ENCODE peak calls at places on chromosomes 11 and 22, in eight cellular contexts. G is endothelial cell; W is activated naive CD4-positive, alpha-beta T cell treated with anti-CD3 and anti-CD28 coated beads, Interleukin-2, amount 50 U/mL, for 16 hours; S is choroid plexus epithelial cell; T is EH; Z is anterior cingulate cortex; C is AG09319; V is HS-27A. N is an unnamed sample.

GRCh38 chr11:47260366-47260765 is 2.6 kb downstream of the NR1H3 start:
- DNase-seq in G (no peak), W (no peak), S (no peak), T (no peak), Z (no peak), C (no peak), V (no peak), N (no peak)

GRCh38 chr11:121068787-121069186 is 32.3 kb upstream of the TECTA start:
- DNase-seq in G (no peak), W (no peak), S (no peak), T (no peak), Z (no peak), C (no peak), V (no peak), N (no peak)

GRCh38 chr11:65185166-65185565 is 3.4 kb downstream of the CAPN1 start:
- DNase-seq in G (no peak), W (no peak), S (no peak), T (no peak), Z (no peak), C (no peak), V (no peak), N (no peak)

GRCh38 chr22:21642584-21643448 is 714 bp downstream of the SDF2L1 start:
- DNase-seq in G (peak), W (peak), S (peak), T (peak), Z (no peak), C (no peak), V (no peak), N (peak)

GRCh38 chr11:104332110-104332509 is 168.2 kb upstream of the PDGFD start:
- DNase-seq in G (peak), W (no peak), S (peak), T (no peak), Z (no peak), C (no peak), V (no peak), N (peak)

GRCh38 chr11:126874831-126875230 is 125.7 kb downstream of the KIRREL3 start:
- DNase-seq in G (no peak), W (no peak), S (no peak), T (peak), Z (no peak), C (no peak), V (no peak), N (no peak)

GRCh38 chr11:34633990-34634725 is 13.3 kb downstream of the EHF start:
- DNase-seq in G (no peak), W (no peak), S (peak), T (peak), Z (no peak), C (no peak), V (peak), N (no peak)

GRCh38 chr11:44268807-44269080 is 41.2 kb downstream of the ALX4 start:
- DNase-seq in G (no peak), W (no peak), S (no peak), T (no peak), Z (no peak), C (no peak), V (no peak), N (no peak)

GRCh38 chr22:41668971-41669911 is 19.4 kb downstream of the SNU13 start:
- DNase-seq in G (no peak), W (no peak), S (peak), T (peak), Z (no peak), C (peak), V (peak), N (no peak)

GRCh38 chr11:63760487-63761079 is 8.0 kb downstream of the ZFTA start:
- DNase-seq in G (no peak), W (no peak), S (no peak), T (no peak), Z (no peak), C (no peak), V (no peak), N (no peak)

GRCh38 chr11:69372589-69373250 is 78.8 kb downstream of the MYEOV start:
- DNase-seq in G (no peak), W (peak), S (no peak), T (no peak), Z (no peak), C (no peak), V (no peak), N (peak)

GRCh38 chr22:26139320-26139719 is 29.9 kb upstream of the SEZ6L start:
- DNase-seq in G (no peak), W (no peak), S (no peak), T (no peak), Z (peak), C (no peak), V (no peak), N (no peak)

GRCh38 chr22:38751422-38752346 is 4.1 kb downstream of the SUN2 start:
- DNase-seq in G (no peak), W (peak), S (no peak), T (no peak), Z (no peak), C (no peak), V (no peak), N (no peak)

GRCh38 chr11:79313513-79313912 is 127.3 kb downstream of the TENM4 start:
- DNase-seq in G (no peak), W (no peak), S (no peak), T (no peak), Z (no peak), C (no peak), V (no peak), N (no peak)

GRCh38 chr11:70005107-70005818 is 72.9 kb upstream of the ANO1 start:
- DNase-seq in G (no peak), W (no peak), S (peak), T (peak), Z (no peak), C (peak), V (no peak), N (no peak)

GRCh38 chr22:44340271-44341239 is 27.8 kb upstream of the SHISAL1 start:
- DNase-seq in G (no peak), W (no peak), S (no peak), T (no peak), Z (peak), C (no peak), V (no peak), N (no peak)

GRCh38 chr22:36775589-36775965 is 342 bp downstream of the IFT27 start:
- DNase-seq in G (peak), W (peak), S (peak), T (peak), Z (peak), C (no peak), V (no peak), N (no peak)

GRCh38 chr11:44286268-44286880 is 23.6 kb downstream of the ALX4 start:
- DNase-seq in G (peak), W (peak), S (peak), T (peak), Z (no peak), C (no peak), V (no peak), N (peak)

GRCh38 chr22:45857519-45857918 is 119.4 kb downstream of the WNT7B start:
- DNase-seq in G (no peak), W (no peak), S (no peak), T (no peak), Z (no peak), C (no peak), V (no peak), N (no peak)

GRCh38 chr11:73270089-73270854 is 1.9 kb upstream of the P2RY6 start:
- DNase-seq in G (no peak), W (no peak), S (no peak), T (no peak), Z (no peak), C (no peak), V (no peak), N (peak)

GRCh38 chr11:68380786-68381622 is 68.6 kb downstream of the LRP5 start:
- DNase-seq in G (no peak), W (no peak), S (peak), T (peak), Z (no peak), C (no peak), V (peak), N (no peak)

GRCh38 chr11:20355221-20356219 is 8.0 kb upstream of the HTATIP2 start:
- DNase-seq in G (peak), W (peak), S (peak), T (peak), Z (no peak), C (no peak), V (no peak), N (no peak)

GRCh38 chr11:44036811-44037657 is 10.7 kb upstream of the ACCSL start:
- DNase-seq in G (peak), W (peak), S (peak), T (peak), Z (peak), C (peak), V (peak), N (peak)

GRCh38 chr11:110991621-110992355 is 253.7 kb upstream of the POU2AF2 start:
- DNase-seq in G (no peak), W (no peak), S (peak), T (peak), Z (no peak), C (peak), V (no peak), N (no peak)

N was measured in ecto neural progenitor cell.